ENCODE peak calls at places on chromosomes 13 and 19, in five cellular contexts. P is IMR-90, M is H1, L is H9, K is mesenchymal stem cell. J is an unnamed sample.

GRCh38 chr13:42110410-42111155 is 62.1 kb downstream of the DGKH start:
- DNase-seq in K (peak; percentile 89), P (peak; percentile 82), L (no peak), M (no peak), J (peak; percentile 59)

GRCh38 chr19:7340959-7341837 is 7.5 kb upstream of the ARHGEF18 start:
- DNase-seq in L (peak; percentile 89), K (peak; percentile 79), P (peak; percentile 64), M (peak; percentile 100), J (peak; percentile 89)

GRCh38 chr13:106566682-106567420 is 1.1 kb downstream of the ARGLU1 start:
- DNase-seq in K (peak; percentile 61), L (peak; percentile 56), M (no peak), P (peak; percentile 62), J (no peak)

GRCh38 chr13:43520331-43520730 is 266.4 kb downstream of the ENOX1 start:
- DNase-seq in P (no peak), M (no peak), L (no peak), K (no peak), J (no peak)

GRCh38 chr19:18379803-18380747 is 5.9 kb upstream of the GDF15 start:
- DNase-seq in M (no peak), L (peak; percentile 64), P (peak; percentile 96), K (peak; percentile 71), J (no peak)

GRCh38 chr13:77168232-77168631 is 141.3 kb upstream of the FBXL3 start:
- DNase-seq in M (no peak), K (no peak), P (no peak), L (no peak), J (no peak)

GRCh38 chr13:40189426-40189825 is 477.0 kb downstream of the FOXO1 start:
- DNase-seq in K (no peak), L (no peak), M (no peak), P (no peak), J (no peak)

GRCh38 chr19:36266375-36266961 is 51.6 kb downstream of the ZNF146 start:
- DNase-seq in K (no peak), M (no peak), L (no peak), P (no peak), J (no peak)

GRCh38 chr19:53577968-53578367 is 40.0 kb downstream of the ZNF331 start:
- DNase-seq in P (no peak), M (no peak), K (no peak), L (no peak), J (no peak)

GRCh38 chr13:40102854-40103253 is 447.4 kb downstream of the COG6 start:
- DNase-seq in M (no peak), P (peak; percentile 65), K (peak; percentile 17), L (no peak), J (no peak)

GRCh38 chr19:21463449-21464105 is 41.8 kb upstream of the ZNF429 start:
- DNase-seq in L (peak; percentile 95), P (no peak), M (peak; percentile 81), K (no peak), J (peak; percentile 72)

GRCh38 chr13:88107486-88108044 is 436.4 kb downstream of the SLITRK5 start:
- DNase-seq in P (no peak), K (no peak), M (no peak), L (no peak), J (no peak)

GRCh38 chr13:88103824-88104223 is 432.7 kb downstream of the SLITRK5 start:
- DNase-seq in M (no peak), L (no peak), K (no peak), P (no peak), J (no peak)
- H2BK15ac ChIP-seq in M (no peak overlapping the region), L (no peak overlapping the region), K (no peak overlapping the region), P (no peak overlapping the region), J (no peak overlapping the region)

GRCh38 chr19:4971816-4972495 is 3.0 kb downstream of the KDM4B start:
- DNase-seq in K (no peak), L (no peak), P (no peak), M (no peak), J (no peak)
- H4K91ac ChIP-seq in K (no peak overlapping the region), L (no peak overlapping the region), P (no peak overlapping the region), M (no peak overlapping the region), J (no peak overlapping the region)

GRCh38 chr13:81872581-81872980 is 1531.7 kb upstream of the SPRY2 start:
- DNase-seq in M (no peak), K (peak; percentile 18), P (no peak), L (peak; percentile 48), J (peak; percentile 8)
- H3K4me1 ChIP-seq in M (no peaks in the 10 kb centered on the region), K (no peaks in the 10 kb centered on the region), P (no peaks in the 10 kb centered on the region), L (peaks cover 12% of the 10 kb centered on the region), J (no peaks in the 10 kb centered on the region)

GRCh38 chr19:57687363-57688010 is 5.7 kb downstream of the ZNF551 start:
- DNase-seq in M (no peak), P (no peak), K (no peak), L (no peak), J (no peak)

GRCh38 chr19:57682226-57682766 is 519 bp downstream of the ZNF551 start:
- DNase-seq in K (no peak), M (no peak), L (no peak), P (no peak), J (no peak)

GRCh38 chr19:57689750-57690149 is 8.0 kb downstream of the ZNF551 start:
- DNase-seq in K (no peak), P (no peak), L (peak; percentile 4), M (no peak), J (no peak)

GRCh38 chr19:57686727-57687126 is 5.0 kb downstream of the ZNF551 start:
- DNase-seq in L (no peak), M (no peak), P (no peak), K (no peak), J (no peak)

DNA sequence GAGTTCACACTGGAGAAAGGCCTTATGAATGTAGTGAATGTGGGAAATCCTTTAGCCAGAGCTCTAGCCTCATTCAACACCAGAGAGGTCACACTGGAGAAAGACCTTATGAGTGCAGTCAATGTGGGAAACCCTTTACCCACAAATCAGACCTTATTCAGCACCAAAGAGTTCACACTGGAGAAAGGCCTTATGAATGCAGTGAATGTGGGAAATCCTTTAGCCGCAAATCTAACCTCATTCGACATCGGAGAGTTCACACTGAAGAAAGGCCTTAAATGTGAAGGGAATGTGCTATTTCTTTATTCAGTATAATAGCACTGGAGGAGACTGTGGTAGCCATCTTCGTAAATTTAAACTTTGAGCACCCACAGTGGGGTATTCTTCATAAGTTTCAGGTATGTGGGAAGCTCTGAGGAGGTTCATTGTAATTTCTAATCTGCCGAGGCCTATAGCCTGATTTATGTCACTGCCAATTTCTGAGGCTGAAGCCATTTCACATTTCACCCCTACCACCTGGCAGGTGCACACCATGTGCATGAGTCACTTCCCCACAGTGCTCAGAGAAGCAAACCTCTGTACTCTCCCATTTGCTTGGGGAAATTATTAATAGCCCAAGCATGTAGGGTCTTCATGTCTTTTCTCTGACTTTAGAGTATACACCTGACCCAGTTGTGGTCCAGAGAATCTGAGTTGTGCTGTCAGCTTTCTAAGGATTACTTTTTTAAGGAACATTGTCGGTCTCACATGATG is 6.4 kb downstream of the ZNF551 start:
- DNase-seq in K (no peak), L (peak; percentile 3), M (no peak), P (no peak), J (no peak)
- H2BK15ac ChIP-seq in K (no peak overlapping the region), L (no peak overlapping the region), M (no peak overlapping the region), P (no peak overlapping the region), J (no peak overlapping the region)

DNA sequence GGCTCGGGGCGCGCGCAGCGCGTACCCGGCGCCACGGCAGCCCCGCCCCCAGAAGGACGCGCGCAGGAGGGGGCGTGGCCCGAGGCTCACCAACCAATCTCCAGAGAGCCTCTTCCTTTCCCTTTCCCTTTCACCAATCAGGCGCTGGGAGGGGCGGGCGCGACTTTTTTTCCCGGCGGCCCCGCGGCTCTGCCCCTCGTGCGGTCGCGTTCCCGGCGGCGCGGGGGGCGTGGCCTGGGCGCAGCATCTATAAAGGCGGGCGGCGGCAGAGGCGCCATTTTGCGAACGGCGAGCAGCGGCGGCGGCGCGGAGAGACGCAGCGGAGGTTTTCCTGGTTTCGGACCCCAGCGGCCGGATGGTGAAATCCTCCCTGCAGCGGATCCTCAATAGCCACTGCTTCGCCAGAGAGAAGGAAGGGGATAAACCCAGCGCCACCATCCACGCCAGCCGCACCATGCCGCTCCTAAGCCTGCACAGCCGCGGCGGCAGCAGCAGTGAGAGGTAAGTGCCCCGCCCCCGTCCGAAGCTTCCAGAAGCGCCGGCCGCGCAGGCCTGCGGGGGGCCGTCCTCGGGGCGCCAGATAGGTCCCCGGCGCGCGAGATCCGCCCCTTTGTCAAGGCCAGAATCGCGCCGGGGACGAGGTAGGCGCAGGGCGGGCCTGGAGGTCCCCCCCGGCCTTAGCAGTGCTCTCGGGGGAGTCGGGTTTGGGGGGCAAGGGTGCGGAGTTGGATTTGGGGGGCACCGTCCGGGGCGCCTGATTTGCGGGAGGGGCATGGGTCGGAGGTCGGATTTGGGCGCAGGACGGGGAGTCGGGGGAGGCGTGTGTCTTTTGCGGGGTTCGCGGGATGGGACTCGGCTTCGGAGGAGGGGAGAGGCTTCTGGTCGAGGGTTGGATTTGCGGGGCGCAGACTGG is 12.5 kb downstream of the PEAK3 start:
- DNase-seq in M (peak; percentile 100), P (peak; percentile 93), K (peak; percentile 96), L (peak; percentile 97), J (peak; percentile 97)
- H4K91ac ChIP-seq in M (peak overlapping the region; percentile 91), P (no peak overlapping the region), K (peak overlapping the region; percentile 70), L (peak overlapping the region; percentile 81), J (no peak overlapping the region)